ENCODE peak calls at places on chromosomes 6 and 20, in seven cellular contexts. Q, Z, V, R, P, F and D are unnamed samples. For H3K27me3, the result is how much of the 10 kb centered on the place peaks cover.

GRCh38 chr6:168016176-168016620 is 18.7 kb downstream of the KIF25 start:
- DNase-seq in P (no peak), Q (peak), Z (no peak), R (no peak), F (no peak), V (no peak), D (no peak)

GRCh38 chr6:1311400-1312192 is at the start of gene FOXQ1:
- DNase-seq in R (peak), F (peak), Z (peak), V (no peak), Q (no peak), P (peak), D (peak)

GRCh38 chr6:137488736-137489409 is 5.3 kb downstream of the OLIG3 start:
- DNase-seq in P (peak), V (no peak), R (no peak), Q (no peak), F (no peak), Z (no peak), D (no peak)

GRCh38 chr6:158328446-158328845 is 16.2 kb downstream of the TULP4 start:
- DNase-seq in P (peak), F (no peak), Q (no peak), V (no peak), R (no peak), Z (no peak), D (no peak)

GRCh38 chr6:157229733-157230132 is 93.6 kb downstream of the TMEM242 start:
- DNase-seq in V (no peak), Q (no peak), P (peak), Z (no peak), F (no peak), R (no peak), D (peak)

GRCh38 chr6:113829702-113830058 is 27.5 kb upstream of the MARCKS start:
- DNase-seq in V (no peak), Q (no peak), F (no peak), P (no peak), R (no peak), Z (no peak), D (peak)

GRCh38 chr6:170532867-170533488 is 20.1 kb downstream of the PSMB1 start:
- DNase-seq in P (no peak), Z (no peak), R (no peak), Q (no peak), F (no peak), V (no peak), D (no peak)

GRCh38 chr20:64205611-64206026 is 41.4 kb downstream of the MYT1 start:
- DNase-seq in V (no peak), R (no peak), Z (no peak), F (peak), Q (no peak), P (no peak), D (no peak)

GRCh38 chr20:11980263-11980662 is 62.6 kb downstream of the BTBD3 start:
- DNase-seq in V (no peak), Q (no peak), R (no peak), F (no peak), Z (no peak), P (no peak), D (no peak)

GRCh38 chr20:31608256-31608980 is 3.3 kb downstream of the ID1 start:
- DNase-seq in V (no peak), Q (peak), F (no peak), P (peak), R (peak), Z (peak), D (peak)

GRCh38 chr6:166007349-166008263 is 160.0 kb downstream of the TBXT start:
- DNase-seq in V (no peak), F (no peak), Z (no peak), R (peak), Q (peak), P (no peak), D (no peak)

GRCh38 chr20:1718604-1719384 is 61.2 kb upstream of the SIRPG start:
- DNase-seq in P (no peak), R (no peak), V (no peak), Q (peak), Z (peak), F (peak), D (no peak)

GRCh38 chr20:2745936-2746635 is 53.5 kb downstream of the EBF4 start:
- DNase-seq in R (no peak), F (no peak), P (no peak), V (no peak), Q (peak), Z (no peak), D (no peak)

GRCh38 chr20:34581341-34582189 is 23.0 kb downstream of the MAP1LC3A start:
- DNase-seq in Q (peak), V (no peak), P (no peak), R (no peak), Z (no peak), F (no peak), D (no peak)

GRCh38 chr6:34795836-34796425 is 4.0 kb downstream of the BLTP3A start:
- DNase-seq in Q (no peak), Z (no peak), V (no peak), P (no peak), R (no peak), F (no peak), D (no peak)

GRCh38 chr6:142896732-142897131 is 48.2 kb downstream of the HIVEP2 start:
- DNase-seq in R (no peak), V (no peak), Q (no peak), P (no peak), Z (no peak), F (no peak), D (no peak)

GRCh38 chr6:31336872-31337496 is 20.0 kb downstream of the HLA-B start:
- DNase-seq in R (no peak), Z (peak), P (no peak), Q (no peak), F (no peak), V (no peak), D (no peak)

GRCh38 chr6:1841131-1841530 is 231.4 kb downstream of the FOXC1 start:
- DNase-seq in P (no peak), Z (no peak), F (no peak), V (no peak), R (no peak), Q (no peak), D (no peak)

GRCh38 chr6:153170511-153170910 is 39.4 kb upstream of the RGS17 start:
- DNase-seq in V (no peak), F (no peak), Q (no peak), P (no peak), R (no peak), Z (peak), D (no peak)

GRCh38 chr6:148492654-148493290 is 150.1 kb downstream of the SASH1 start:
- DNase-seq in P (no peak), Z (no peak), V (no peak), R (no peak), F (no peak), Q (no peak), D (no peak)

GRCh38 chr6:137883400-137883888 is 16.4 kb downstream of the TNFAIP3 start:
- DNase-seq in F (no peak), Q (no peak), Z (no peak), R (no peak), V (peak), P (no peak), D (no peak)

GRCh38 chr6:136404007-136404406 is 114.4 kb upstream of the BCLAF1 start:
- DNase-seq in R (no peak), P (no peak), Z (no peak), F (no peak), Q (no peak), V (no peak), D (no peak)

GRCh38 chr6:68691120-68691519 is 56.0 kb downstream of the ADGRB3 start:
- DNase-seq in Q (no peak), Z (no peak), R (no peak), V (no peak), P (no peak), F (no peak), D (no peak)

GRCh38 chr6:35776364-35777215 is at the start of gene CLPSL2:
- DNase-seq in Z (no peak), V (no peak), P (peak), Q (no peak), F (no peak), R (no peak), D (no peak)

GRCh38 chr20:24100370-24101011 is 111.9 kb upstream of the GGTLC1 start:
- DNase-seq in Z (peak), Q (peak), P (peak), F (no peak), V (peak), R (peak), D (peak)

GRCh38 chr6:135464634-135465033 is 32.9 kb downstream of the AHI1 start:
- DNase-seq in Q (no peak), F (no peak), P (no peak), V (no peak), Z (no peak), R (no peak), D (no peak)

GRCh38 chr20:18856873-18857272 is 43.3 kb downstream of the SCP2D1 start:
- DNase-seq in P (no peak), Z (no peak), R (no peak), F (no peak), V (no peak), Q (no peak), D (no peak)

GRCh38 chr20:15700147-15700765 is 873.0 kb downstream of the KIF16B start:
- DNase-seq in V (no peak), Z (no peak), P (peak), R (no peak), F (no peak), Q (no peak), D (no peak)

GRCh38 chr6:48447251-48447650 is 336.3 kb upstream of the PTCHD4 start:
- DNase-seq in P (no peak), R (no peak), Q (no peak), V (no peak), F (no peak), Z (no peak), D (no peak)
- H3K27ac ChIP-seq in P (no peak), R (no peak), Q (no peak), V (no peak), F (no peak), Z (no peak), D (no peak)

DNA sequence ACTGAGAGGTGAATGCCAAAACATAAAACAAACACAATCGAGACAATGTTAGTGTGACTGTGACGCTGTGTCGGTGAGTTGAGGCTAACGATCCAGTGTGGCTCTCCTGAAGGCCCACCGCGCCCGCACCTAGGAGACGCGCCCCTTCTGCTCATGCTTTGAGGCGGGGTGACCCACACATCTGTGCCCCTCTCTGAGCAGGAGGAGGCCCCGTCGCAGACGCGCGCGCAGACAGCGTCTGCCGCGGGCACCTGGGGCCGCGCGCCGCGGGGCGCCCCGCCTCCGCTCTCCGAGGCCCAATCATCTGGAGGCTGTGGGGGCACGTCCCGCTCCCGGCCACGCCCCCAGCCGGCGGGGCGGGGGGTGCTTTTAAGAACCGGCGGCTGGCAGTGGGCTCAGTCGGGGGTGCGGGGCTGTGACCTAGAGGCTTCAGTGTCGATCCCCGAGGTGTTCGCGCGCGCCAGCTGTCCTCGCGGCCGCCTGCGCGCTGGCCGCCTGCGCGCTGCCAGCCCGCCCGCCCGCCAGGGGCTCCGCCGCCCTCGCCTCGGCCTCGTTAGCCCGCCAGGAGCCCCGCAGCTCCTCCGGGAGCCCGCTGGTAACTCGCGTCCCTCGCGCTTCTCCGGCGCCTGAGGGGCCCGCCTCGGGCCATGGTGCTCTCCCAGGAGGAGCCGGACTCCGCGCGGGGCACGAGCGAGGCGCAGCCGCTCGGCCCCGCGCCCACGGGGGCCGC is at the start of gene SLC16A10:
- DNase-seq in Z (peak), V (peak), F (peak), Q (peak), R (peak), P (peak), D (peak)
- H3K4me3 ChIP-seq in Z (peak), V (peak), F (peak), Q (peak), R (peak), P (peak), D (peak)

GRCh38 chr6:71277926-71278594 is 10.6 kb upstream of the OGFRL1 start:
- DNase-seq in V (no peak), Q (no peak), P (peak), R (no peak), F (no peak), Z (no peak), D (no peak)

GRCh38 chr6:71284785-71285184 is 3.8 kb upstream of the OGFRL1 start:
- DNase-seq in R (no peak), F (no peak), Q (no peak), Z (no peak), V (no peak), P (no peak), D (no peak)

GRCh38 chr6:71279740-71280139 is 8.9 kb upstream of the OGFRL1 start:
- DNase-seq in Q (no peak), V (no peak), P (no peak), F (no peak), Z (no peak), R (no peak), D (no peak)

GRCh38 chr6:71279321-71279720 is 9.3 kb upstream of the OGFRL1 start:
- DNase-seq in Z (no peak), F (no peak), Q (no peak), V (no peak), P (no peak), R (no peak), D (no peak)

DNA sequence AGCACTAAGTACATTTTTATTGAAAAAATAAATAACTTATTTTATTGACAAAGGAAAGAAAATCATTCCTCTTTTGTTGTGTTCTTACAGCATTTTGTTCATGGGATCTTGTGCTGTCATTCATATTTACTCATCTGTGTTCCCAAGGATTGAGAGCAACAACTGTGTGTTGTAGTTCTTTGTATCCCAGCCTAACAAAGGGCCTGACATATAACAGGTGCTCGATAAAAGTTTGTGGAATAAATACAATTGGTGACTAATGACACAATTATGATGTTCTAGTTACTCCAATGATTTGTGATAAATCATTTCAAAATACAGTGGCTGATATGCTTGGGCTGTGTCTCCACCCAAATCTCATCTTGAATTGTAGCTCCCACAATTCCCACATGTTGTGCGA is 7.9 kb upstream of the OGFRL1 start:
- DNase-seq in V (no peak), F (no peak), Z (no peak), P (no peak), Q (no peak), R (no peak), D (no peak)
- H3K27me3 ChIP-seq in V (under half), F (under half), Z (under half), P (under half), Q (under half), R (under half), D (under half)

DNA sequence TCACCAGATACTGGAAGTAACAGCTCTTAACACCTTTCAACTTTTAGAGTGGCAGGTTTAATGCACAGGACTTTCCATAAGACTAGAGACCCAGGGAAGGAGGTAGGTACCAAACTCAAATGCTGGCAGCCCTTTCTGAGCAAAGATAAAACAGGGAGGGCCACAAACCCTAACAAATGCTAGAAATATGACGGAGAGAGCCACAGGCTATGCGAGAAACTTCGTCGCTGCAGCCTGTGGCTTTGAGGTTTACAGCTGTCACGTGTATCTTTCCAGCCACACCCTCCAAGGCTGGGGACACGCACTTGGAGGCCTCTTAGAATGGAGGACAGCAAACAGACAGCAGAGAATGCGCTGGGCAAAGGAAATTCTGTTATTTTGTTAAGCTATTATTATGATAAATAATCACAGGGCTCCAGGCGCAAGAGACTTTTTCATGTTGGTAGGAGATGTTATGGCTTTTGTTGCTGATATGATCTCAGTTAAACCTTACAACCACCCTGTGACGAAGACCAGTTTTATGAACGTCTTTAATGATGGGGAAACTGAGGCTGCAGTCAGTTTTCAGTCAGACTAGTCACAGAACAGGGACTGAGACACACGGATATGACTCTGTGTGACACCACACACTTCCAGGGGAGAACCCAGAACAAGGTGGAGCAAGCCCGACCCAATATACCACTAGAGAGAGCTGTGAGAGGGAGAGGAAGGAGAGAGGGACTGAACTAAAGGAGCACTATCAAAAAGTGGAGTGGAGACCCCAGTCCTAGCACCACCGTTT is 2.0 kb downstream of the TRAM2 start:
- DNase-seq in R (no peak), Q (no peak), F (no peak), P (no peak), Z (no peak), V (peak), D (peak)
- H3K27ac ChIP-seq in R (no peak), Q (peak), F (peak), P (no peak), Z (no peak), V (peak), D (peak)

GRCh38 chr6:53846250-53846649 is 51.4 kb downstream of the LRRC1 start:
- DNase-seq in V (no peak), R (no peak), Q (no peak), F (no peak), Z (no peak), P (no peak), D (no peak)

GRCh38 chr6:53847796-53848314 is 53.0 kb downstream of the LRRC1 start:
- DNase-seq in V (no peak), Z (no peak), Q (no peak), P (no peak), F (no peak), R (no peak), D (no peak)

GRCh38 chr6:53852805-53853204 is 58.0 kb downstream of the LRRC1 start:
- DNase-seq in R (no peak), V (no peak), P (no peak), F (no peak), Q (no peak), Z (no peak), D (no peak)

GRCh38 chr6:53851561-53851960 is 56.8 kb downstream of the LRRC1 start:
- DNase-seq in V (no peak), Q (no peak), F (no peak), R (no peak), P (no peak), Z (no peak), D (no peak)

DNA sequence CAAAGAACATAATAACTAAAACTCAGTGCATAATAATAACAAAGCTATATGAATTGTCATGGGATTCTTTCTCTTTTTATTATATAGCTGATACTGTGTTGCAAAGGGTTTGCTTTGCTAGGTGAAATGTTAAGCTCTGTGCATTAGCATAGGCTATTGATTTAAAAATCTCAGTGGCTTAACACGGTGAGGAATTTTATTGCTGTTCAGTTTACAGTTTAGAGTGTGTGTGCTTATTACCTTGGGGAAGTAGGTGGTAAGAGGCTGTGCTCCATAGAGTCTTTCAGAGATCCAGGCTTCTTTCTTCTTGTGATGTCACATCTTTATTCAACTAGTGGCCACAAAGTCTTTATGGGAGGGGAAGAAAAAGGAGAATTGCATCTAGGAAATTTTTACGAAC is 55.7 kb downstream of the LRRC1 start:
- DNase-seq in Z (no peak), V (no peak), Q (no peak), R (no peak), P (no peak), F (no peak), D (no peak)
- H3K4me3 ChIP-seq in Z (no peak), V (no peak), Q (no peak), R (no peak), P (no peak), F (no peak), D (no peak)

DNA sequence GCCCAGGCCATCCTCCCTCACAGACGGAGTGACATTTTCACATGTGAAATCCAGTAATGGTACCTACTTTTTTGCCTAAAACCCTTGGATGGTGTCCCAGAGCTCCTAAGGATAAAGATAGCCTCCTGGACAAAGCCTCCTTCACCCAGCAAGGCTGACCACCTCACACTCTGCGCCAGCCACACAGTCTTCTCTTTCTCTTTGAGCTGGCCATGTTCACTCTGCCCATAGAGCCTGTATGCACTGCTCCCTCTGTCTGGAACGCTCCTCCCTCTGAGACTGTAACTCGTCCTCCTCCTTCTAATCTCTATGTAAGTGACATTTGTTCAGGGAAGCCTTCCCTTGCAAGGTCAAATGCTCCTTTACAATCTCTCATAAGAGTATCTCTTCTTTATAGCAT is 14.6 kb downstream of the TMEM151B start:
- DNase-seq in P (no peak), Z (no peak), R (no peak), F (no peak), V (no peak), Q (no peak), D (no peak)
- H3K27me3 ChIP-seq in P (half or more), Z (half or more), R (under half), F (under half), V (under half), Q (under half), D (under half)